ENCODE peak calls at places on chromosomes 13 and 19, in six cellular contexts. C is A549, Q is sigmoid colon, B is tibial nerve, Y is transverse colon, D is GM12878. N is an unnamed sample.

GRCh38 chr13:77409412-77409811 is 82.5 kb upstream of the MYCBP2 start:
- DNase-seq in B (no peak), Q (no peak), D (no peak), Y (no peak), C (no peak), N (no peak)

GRCh38 chr19:8517551-8518442 is 3.8 kb upstream of the ZNF414 start:
- DNase-seq in D (no peak), C (no peak), Y (no peak), Q (no peak), B (no peak), N (no peak)

GRCh38 chr19:38647966-38648788 is 728 bp downstream of the ACTN4 start:
- DNase-seq in Q (no peak), Y (no peak), C (no peak), D (no peak), B (no peak), N (no peak)

GRCh38 chr19:53123400-53123799 is 9.3 kb downstream of the ZNF415 start:
- DNase-seq in B (no peak), Q (no peak), C (no peak), Y (no peak), D (no peak), N (no peak)

GRCh38 chr19:18543814-18544475 is 572 bp upstream of the FKBP8 start:
- DNase-seq in B (no peak), D (peak; percentile 72), C (peak; percentile 79), Q (peak; percentile 78), Y (peak; percentile 82), N (no peak)

GRCh38 chr13:25406377-25406776 is 34.6 kb downstream of the ATP8A2 start:
- DNase-seq in D (no peak), B (no peak), C (peak; percentile 4), Y (no peak), Q (no peak), N (no peak)

GRCh38 chr19:3576696-3577443 is 4.1 kb downstream of the HMG20B start:
- DNase-seq in B (no peak), Q (peak; percentile 91), C (no peak), D (no peak), Y (peak; percentile 64), N (peak; percentile 59)

GRCh38 chr19:41456342-41456918 is 13.5 kb downstream of the ERICH4 start:
- DNase-seq in B (no peak), Q (no peak), D (no peak), C (no peak), Y (no peak), N (no peak)

GRCh38 chr19:39544201-39544903 is 4.4 kb upstream of the EID2 start:
- DNase-seq in Q (no peak), D (no peak), C (no peak), B (no peak), Y (no peak), N (no peak)

GRCh38 chr13:113785051-113786010 is 26.3 kb downstream of the TMEM255B start:
- DNase-seq in Y (no peak), C (no peak), Q (no peak), B (no peak), D (no peak), N (no peak)

GRCh38 chr13:28299941-28300340 is 161.6 kb downstream of the PAN3 start:
- DNase-seq in B (no peak), Q (no peak), D (no peak), C (no peak), Y (no peak), N (no peak)

GRCh38 chr13:46885018-46885417 is 11.8 kb downstream of the HTR2A start:
- DNase-seq in D (no peak), Q (no peak), C (no peak), Y (no peak), B (no peak), N (no peak)

GRCh38 chr13:42061943-42062342 is 13.5 kb downstream of the DGKH start:
- DNase-seq in Q (no peak), D (no peak), B (no peak), Y (no peak), C (no peak), N (no peak)

GRCh38 chr19:11987405-11988231 is 22.8 kb downstream of the ZNF763 start:
- DNase-seq in C (no peak), Q (peak; percentile 98), B (peak; percentile 92), Y (peak; percentile 97), D (peak; percentile 68), N (peak; percentile 94)

GRCh38 chr19:9796113-9796773 is 22.6 kb downstream of the FBXL12 start:
- DNase-seq in C (peak; percentile 89), Y (peak; percentile 93), D (peak; percentile 66), Q (peak; percentile 88), B (peak; percentile 71), N (peak; percentile 76)

GRCh38 chr19:47047931-47048399 is 459 bp downstream of the TMEM160 start:
- DNase-seq in D (peak; percentile 64), C (peak; percentile 94), Q (peak; percentile 93), Y (peak; percentile 83), B (peak; percentile 76), N (peak; percentile 85)

GRCh38 chr19:46088101-46088500 is 36.4 kb downstream of the IGFL3 start:
- DNase-seq in C (no peak), B (no peak), Q (no peak), Y (no peak), D (no peak), N (no peak)

GRCh38 chr13:95656386-95657015 is 12.0 kb upstream of the DZIP1 start:
- DNase-seq in C (no peak), D (no peak), B (no peak), Q (no peak), Y (no peak), N (no peak)

GRCh38 chr13:106177146-106177545 is 358.3 kb downstream of the EFNB2 start:
- DNase-seq in Q (no peak), Y (no peak), D (no peak), B (no peak), C (no peak), N (no peak)

GRCh38 chr13:31012285-31013024 is 80.0 kb downstream of the TEX26 start:
- DNase-seq in C (no peak), Q (no peak), B (no peak), Y (no peak), D (no peak), N (no peak)

GRCh38 chr19:31252476-31252875 is 96.8 kb downstream of the TSHZ3 start:
- DNase-seq in Q (no peak), C (no peak), Y (no peak), B (no peak), D (no peak), N (no peak)

GRCh38 chr19:17328517-17329060 is 6.1 kb downstream of the ANO8 start:
- DNase-seq in Y (no peak), B (no peak), Q (no peak), C (no peak), D (no peak), N (no peak)

GRCh38 chr13:33793726-33794125 is 24.2 kb upstream of the RFC3 start:
- DNase-seq in Y (no peak), D (no peak), B (no peak), Q (no peak), C (no peak), N (no peak)

GRCh38 chr13:33057019-33057785 is 41.0 kb downstream of the KL start:
- DNase-seq in C (peak; percentile 19), B (peak; percentile 20), Q (no peak), D (no peak), Y (no peak), N (no peak)

GRCh38 chr13:106651442-106651841 is 83.5 kb upstream of the ARGLU1 start:
- DNase-seq in B (no peak), C (no peak), Q (no peak), D (no peak), Y (no peak), N (no peak)

GRCh38 chr19:1240925-1241324 is 626 bp upstream of the ATP5F1D start:
- DNase-seq in B (no peak), Y (no peak), D (no peak), Q (peak; percentile 75), C (no peak), N (no peak)
- H3K4me3 ChIP-seq in B (no peak overlapping the region), Y (peak overlapping the region; percentile 86), D (peak overlapping the region; percentile 60), Q (peak overlapping the region; percentile 85), C (peak overlapping the region; percentile 77), N (peak overlapping the region; percentile 78)

DNA sequence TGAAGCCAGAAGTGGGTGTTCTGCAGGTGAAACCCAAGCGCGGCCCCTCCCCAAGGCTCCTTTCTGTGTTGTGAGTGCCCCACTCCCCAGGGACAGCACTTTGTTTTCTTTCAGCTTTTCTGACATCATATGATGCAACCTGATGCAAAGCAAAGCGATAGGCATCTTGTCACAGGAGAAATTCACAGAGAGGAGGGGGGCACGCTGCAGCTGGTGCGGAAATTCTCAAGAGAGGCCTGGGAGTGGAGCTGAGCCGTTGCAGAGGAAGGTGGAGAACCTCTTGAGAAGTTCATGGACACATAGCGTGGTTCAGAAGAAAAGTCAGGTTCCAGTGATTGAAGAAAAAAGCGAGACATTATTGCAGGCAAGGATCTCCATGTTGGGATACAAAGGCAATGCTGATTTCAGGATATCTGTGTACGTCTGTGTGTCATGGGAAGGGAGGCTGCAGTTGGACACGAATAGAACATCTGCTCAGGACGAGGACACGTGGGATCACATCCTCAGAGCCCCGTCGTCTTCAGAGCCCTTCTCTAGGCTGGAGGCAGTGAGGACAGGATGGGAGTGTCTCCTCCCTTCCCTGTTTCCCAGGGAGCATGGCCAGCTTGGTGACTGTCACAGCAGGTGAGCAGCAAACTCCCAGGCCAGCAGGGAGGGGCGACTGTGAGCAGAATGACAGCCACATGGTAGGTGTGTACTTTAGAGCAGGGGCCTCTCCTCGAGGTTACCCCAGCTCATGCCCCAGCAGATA is 79.2 kb downstream of the IRS2 start:
- DNase-seq in C (no peak), Q (no peak), Y (no peak), B (no peak), D (no peak), N (no peak)
- TF ChIP-seq EP300 in C (no peak), Q (no peak), Y (no peak), B (no peak), D (no peak), N (no peak)

GRCh38 chr19:50716178-50717025 is 3.2 kb downstream of the SHANK1 start:
- DNase-seq in Q (no peak), C (no peak), D (no peak), Y (no peak), B (no peak), N (no peak)

GRCh38 chr19:50718255-50719118 is 1.1 kb downstream of the SHANK1 start:
- DNase-seq in C (no peak), B (no peak), Y (no peak), D (no peak), Q (no peak), N (no peak)

GRCh38 chr19:50719119-50719435 is 525 bp downstream of the SHANK1 start:
- DNase-seq in B (no peak), Q (no peak), C (no peak), D (no peak), Y (no peak), N (no peak)

GRCh38 chr19:50717026-50717723 is 2.4 kb downstream of the SHANK1 start:
- DNase-seq in B (no peak), Q (no peak), C (no peak), D (no peak), Y (no peak), N (no peak)

DNA sequence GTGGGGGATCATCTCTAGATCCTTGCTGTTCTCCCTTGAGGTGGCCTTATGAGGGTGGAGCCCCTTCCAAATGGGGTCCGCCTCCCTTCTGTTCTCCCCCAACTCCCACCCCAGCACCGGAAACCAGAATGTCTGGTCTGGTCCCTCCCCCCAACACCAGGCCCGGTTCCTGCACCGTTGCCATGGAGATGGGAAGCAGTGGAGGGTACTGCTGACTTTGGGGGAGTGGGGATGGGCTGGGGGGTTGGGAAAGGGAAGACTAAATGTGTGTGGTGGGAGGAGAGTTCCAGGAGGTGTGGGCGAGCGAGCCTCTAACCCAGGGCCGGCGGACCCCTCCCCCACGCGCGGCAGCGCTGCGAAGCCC is 1.7 kb downstream of the SHANK1 start:
- DNase-seq in Q (no peak), D (no peak), C (no peak), Y (no peak), B (no peak), N (no peak)
- H3K4me3 ChIP-seq in Q (peak overlapping the region; percentile 41), D (no peak overlapping the region), C (peak overlapping the region; percentile 56), Y (no peak overlapping the region), B (no peak overlapping the region), N (no peak overlapping the region)

GRCh38 chr13:97933736-97934135 is 19.7 kb upstream of the IPO5 start:
- DNase-seq in D (no peak), B (no peak), C (no peak), Q (no peak), Y (no peak), N (no peak)
- TF ChIP-seq EP300 in D (no peak), B (no peak), C (no peak), Q (no peak), Y (no peak), N (no peak)

N was measured in ovary.